ENCODE peak calls at places on chromosomes 1 and 21, in six cellular contexts. H, D, L, W, A and N are unnamed samples.

GRCh38 chr1:199272690-199273089 is 633.9 kb downstream of the PTPRC start:
- DNase-seq in L (no peak), A (peak), H (no peak), D (no peak), W (no peak), N (peak)

GRCh38 chr1:156144747-156145146 is 8.6 kb upstream of the SEMA4A start:
- DNase-seq in A (no peak), D (no peak), W (no peak), H (no peak), L (no peak), N (no peak)

GRCh38 chr1:46043491-46044017 is 88.9 kb downstream of the PIK3R3 start:
- DNase-seq in D (no peak), H (no peak), W (no peak), A (no peak), L (peak), N (peak)

GRCh38 chr1:205162301-205162700 is 40.5 kb upstream of the RBBP5 start:
- DNase-seq in D (no peak), L (no peak), W (no peak), H (no peak), A (no peak), N (no peak)

GRCh38 chr21:28655471-28655870 is 337.2 kb downstream of the LTN1 start:
- DNase-seq in L (no peak), H (no peak), D (no peak), A (no peak), W (no peak), N (no peak)

GRCh38 chr21:14686466-14687276 is 140.6 kb upstream of the SAMSN1 start:
- DNase-seq in W (no peak), A (no peak), H (no peak), L (no peak), D (no peak), N (peak)

GRCh38 chr1:229409616-229410369 is 24.1 kb downstream of the ACTA1 start:
- DNase-seq in H (no peak), A (no peak), D (no peak), L (no peak), W (no peak), N (no peak)

GRCh38 chr1:72282690-72283203 is 408 bp upstream of the NEGR1 start:
- DNase-seq in W (peak), D (peak), H (peak), A (peak), L (peak), N (peak)

GRCh38 chr1:221634606-221635005 is 107.3 kb downstream of the DUSP10 start:
- DNase-seq in H (no peak), D (no peak), L (no peak), A (peak), W (no peak), N (no peak)

GRCh38 chr1:37734629-37735591 is 30.0 kb downstream of the EPHA10 start:
- DNase-seq in L (no peak), W (no peak), D (no peak), A (no peak), H (no peak), N (no peak)

GRCh38 chr1:60564196-60564595 is 490.6 kb upstream of the C1orf87 start:
- DNase-seq in L (no peak), A (no peak), W (no peak), D (no peak), H (no peak), N (no peak)

GRCh38 chr21:37450385-37451044 is 83.9 kb downstream of the DYRK1A start:
- DNase-seq in D (no peak), A (no peak), L (no peak), H (no peak), W (no peak), N (no peak)

GRCh38 chr1:203200059-203200553 is 13.6 kb upstream of the CHI3L1 start:
- DNase-seq in W (no peak), L (no peak), D (no peak), A (no peak), H (no peak), N (no peak)

GRCh38 chr1:228208831-228209524 is 1.1 kb downstream of the OBSCN start:
- DNase-seq in D (no peak), A (no peak), W (no peak), L (no peak), H (no peak), N (no peak)

GRCh38 chr1:39082140-39082799 is 56.1 kb downstream of the NDUFS5 start:
- DNase-seq in D (no peak), W (no peak), H (no peak), L (no peak), A (no peak), N (peak)

GRCh38 chr1:76336951-76337371 is 262.4 kb downstream of the ST6GALNAC3 start:
- DNase-seq in D (no peak), L (no peak), A (peak), H (peak), W (peak), N (no peak)

GRCh38 chr1:232149302-232150201 is 480.4 kb downstream of the SIPA1L2 start:
- DNase-seq in D (no peak), W (no peak), A (no peak), H (no peak), L (no peak), N (no peak)

GRCh38 chr1:175221548-175222175 is 29.1 kb upstream of the KIAA0040 start:
- DNase-seq in W (no peak), A (peak), D (peak), H (no peak), L (peak), N (no peak)

GRCh38 chr1:97144527-97144926 is 422.9 kb downstream of the PTBP2 start:
- DNase-seq in D (no peak), L (no peak), W (no peak), H (no peak), A (no peak), N (no peak)

GRCh38 chr1:93194231-93194630 is 13.7 kb downstream of the CCDC18 start:
- DNase-seq in W (no peak), A (no peak), D (no peak), L (no peak), H (no peak), N (no peak)

GRCh38 chr1:66597500-66597899 is 63.5 kb downstream of the SGIP1 start:
- DNase-seq in H (no peak), A (no peak), W (no peak), D (no peak), L (no peak), N (no peak)

GRCh38 chr1:10020668-10021067 is 12.1 kb upstream of the UBE4B start:
- DNase-seq in D (no peak), A (no peak), L (no peak), W (no peak), H (no peak), N (no peak)

GRCh38 chr1:83751602-83752001 is 247.3 kb downstream of the TTLL7 start:
- DNase-seq in A (no peak), W (no peak), L (no peak), H (no peak), D (no peak), N (no peak)

GRCh38 chr1:26994772-26995625 is 1.5 kb downstream of the TRNP1 start:
- DNase-seq in A (no peak), D (no peak), L (no peak), W (no peak), H (no peak), N (no peak)

GRCh38 chr1:228364706-228365213 is 41.9 kb downstream of the TRIM11 start:
- DNase-seq in H (no peak), L (no peak), A (peak), W (no peak), D (no peak), N (peak)

GRCh38 chr1:168708698-168709406 is 20.2 kb downstream of the DPT start:
- DNase-seq in W (no peak), L (no peak), D (no peak), A (no peak), H (no peak), N (no peak)

DNA sequence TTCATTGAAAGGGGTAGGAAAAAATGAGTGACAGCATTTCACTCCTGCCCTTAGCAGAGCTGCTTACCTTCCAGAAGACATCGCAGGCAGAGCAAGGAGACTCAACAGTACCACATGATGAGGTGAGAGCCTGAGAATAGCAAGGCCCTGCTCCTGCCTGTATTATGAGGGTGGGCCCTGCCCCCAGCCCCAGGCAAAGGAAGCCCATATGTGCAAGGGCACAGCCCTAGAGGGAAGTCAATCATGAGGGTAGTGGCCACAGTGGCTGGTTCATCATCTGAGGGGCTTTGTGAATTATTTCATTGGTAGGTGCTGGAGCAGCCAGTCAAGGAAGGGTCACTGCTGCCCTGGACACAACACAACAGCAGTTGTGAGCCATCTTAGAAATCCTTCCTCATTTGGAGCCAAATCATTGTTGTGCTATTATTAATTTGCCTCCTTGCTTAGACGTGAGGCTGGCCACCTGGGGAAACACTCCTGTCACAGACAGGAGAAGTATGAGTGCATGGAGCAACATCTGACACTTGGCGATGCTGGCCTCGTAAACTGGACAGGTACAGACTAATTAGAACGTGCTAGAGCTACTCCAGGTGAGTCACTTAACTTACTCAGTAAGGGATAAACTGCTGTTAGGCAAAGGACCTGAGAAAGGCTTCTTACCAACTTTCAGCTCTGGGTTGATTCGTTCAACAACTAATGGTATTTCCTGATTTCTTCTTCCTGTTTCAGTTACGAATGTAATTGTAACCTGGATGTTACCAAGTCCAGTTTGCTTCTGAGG is 22.7 kb upstream of the ACBD6 start:
- DNase-seq in L (no peak), D (no peak), A (no peak), H (no peak), W (no peak), N (no peak)
- H3K4me3 ChIP-seq in L (no peak), D (no peak), A (no peak), H (no peak), W (no peak), N (no peak)

GRCh38 chr1:41496080-41497055 is 11.9 kb upstream of the EDN2 start:
- DNase-seq in W (peak), H (peak), A (peak), D (peak), L (peak), N (peak)
- TF ChIP-seq POLR2A in W (peak), H (peak), A (no peak), D (no peak), L (peak), N (no peak)

GRCh38 chr1:21590906-21591301 is 78.3 kb downstream of the RAP1GAP start:
- DNase-seq in L (no peak), W (no peak), H (no peak), D (no peak), A (no peak), N (no peak)

GRCh38 chr1:21589618-21590017 is 79.5 kb downstream of the RAP1GAP start:
- DNase-seq in H (no peak), L (no peak), A (no peak), D (no peak), W (no peak), N (no peak)

GRCh38 chr1:21587602-21587953 is 78.4 kb downstream of the ALPL start:
- DNase-seq in H (no peak), W (no peak), L (no peak), A (no peak), D (no peak), N (no peak)

GRCh38 chr1:21592086-21592865 is 76.9 kb downstream of the RAP1GAP start:
- DNase-seq in H (no peak), W (no peak), D (no peak), L (no peak), A (no peak), N (no peak)

GRCh38 chr1:21590116-21590905 is 78.8 kb downstream of the RAP1GAP start:
- DNase-seq in W (no peak), D (no peak), L (no peak), H (no peak), A (no peak), N (no peak)
- H3K4me3 ChIP-seq in W (no peak), D (no peak), L (no peak), H (no peak), A (no peak), N (peak)

DNA sequence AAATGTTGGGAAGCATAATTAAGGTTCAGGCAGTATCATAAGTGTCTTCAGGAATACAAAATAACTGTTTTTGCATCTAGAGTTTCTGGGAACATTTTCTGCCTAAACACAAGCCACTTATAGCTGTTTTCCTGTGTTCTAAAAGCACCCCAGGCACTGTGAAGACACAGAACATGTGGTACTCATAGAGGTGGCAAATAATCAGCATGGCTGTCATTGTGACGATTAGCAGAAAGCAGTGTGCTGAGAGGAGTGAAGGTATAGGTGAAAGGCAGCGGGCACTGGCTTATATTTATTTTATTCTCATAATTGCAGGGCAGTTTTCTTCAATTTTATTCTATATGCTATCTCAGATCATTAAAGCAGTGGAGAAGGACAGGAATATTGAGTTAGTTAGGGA is 119.6 kb downstream of the LRRC53 start:
- DNase-seq in D (no peak), W (no peak), L (no peak), H (no peak), A (no peak), N (no peak)
- TF ChIP-seq POLR2A in D (no peak), W (no peak), L (no peak), H (no peak), A (no peak), N (no peak)

GRCh38 chr21:32459972-32460371 is 47.5 kb downstream of the EVA1C start:
- DNase-seq in D (no peak), H (no peak), A (no peak), W (no peak), L (no peak), N (no peak)
- H3K4me3 ChIP-seq in D (no peak), H (no peak), A (no peak), W (no peak), L (no peak), N (no peak)

DNA sequence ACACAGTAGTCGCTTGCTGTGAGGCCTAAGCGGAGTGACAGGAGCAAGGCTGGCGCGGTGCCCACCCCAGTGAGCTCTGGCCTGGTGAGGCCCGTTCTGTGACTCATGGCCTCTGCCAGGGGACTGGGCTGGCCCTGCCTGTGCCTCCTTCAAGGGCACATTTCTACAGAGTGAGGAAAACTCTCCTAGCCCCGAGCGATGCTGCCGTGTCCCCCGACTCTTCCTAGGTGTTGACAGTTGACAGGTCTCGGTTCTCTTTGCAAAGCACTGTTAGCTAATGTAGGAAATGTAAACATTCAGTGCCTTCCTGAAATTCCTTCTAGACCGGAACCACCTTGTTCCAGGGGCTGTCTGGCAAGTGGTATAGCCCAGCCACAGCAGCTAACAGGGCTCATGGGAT is 43.9 kb downstream of the ABCG1 start:
- DNase-seq in L (no peak), A (peak), D (peak), H (no peak), W (no peak), N (no peak)
- TF ChIP-seq POLR2A in L (no peak), A (peak), D (no peak), H (no peak), W (no peak), N (no peak)